ENCODE peak calls at places on chromosomes 1 and 21, in eight cellular contexts. W, E, J, U, T, R, K and Z are unnamed samples.

GRCh38 chr1:203048555-203049051 is 22.3 kb downstream of the PPFIA4 start:
- DNase-seq in W (no peak), E (no peak), J (no peak), U (no peak), T (no peak), R (no peak), K (no peak), Z (no peak)

GRCh38 chr1:14442669-14443068 is 155.8 kb upstream of the KAZN start:
- DNase-seq in W (no peak), E (no peak), J (peak), U (no peak), T (no peak), R (no peak), K (no peak), Z (no peak)

GRCh38 chr1:95033843-95034242 is 38.9 kb downstream of the ALG14 start:
- DNase-seq in W (no peak), E (no peak), J (no peak), U (no peak), T (no peak), R (no peak), K (no peak), Z (no peak)

GRCh38 chr1:119275145-119275929 is 93.2 kb upstream of the HAO2 start:
- DNase-seq in W (no peak), E (peak), J (peak), U (peak), T (no peak), R (no peak), K (peak), Z (peak)

GRCh38 chr1:58346076-58346435 is 200.5 kb downstream of the OMA1 start:
- DNase-seq in W (no peak), E (no peak), J (no peak), U (no peak), T (no peak), R (no peak), K (no peak), Z (no peak)

GRCh38 chr1:31843506-31843905 is 27.7 kb upstream of the SPOCD1 start:
- DNase-seq in W (no peak), E (no peak), J (peak), U (peak), T (no peak), R (peak), K (peak), Z (no peak)

GRCh38 chr1:11507309-11507708 is 28.4 kb downstream of the DISP3 start:
- DNase-seq in W (no peak), E (no peak), J (no peak), U (no peak), T (no peak), R (no peak), K (no peak), Z (no peak)

GRCh38 chr1:40039245-40039756 is 1.2 kb upstream of the CAP1 start:
- DNase-seq in W (no peak), E (no peak), J (peak), U (no peak), T (no peak), R (no peak), K (no peak), Z (peak)

GRCh38 chr21:43721225-43721605 is 2.3 kb downstream of the PDXK start:
- DNase-seq in W (no peak), E (no peak), J (no peak), U (no peak), T (no peak), R (no peak), K (no peak), Z (no peak)

GRCh38 chr1:3356827-3357457 is 97.5 kb upstream of the ARHGEF16 start:
- DNase-seq in W (no peak), E (no peak), J (no peak), U (no peak), T (no peak), R (no peak), K (no peak), Z (no peak)

GRCh38 chr1:202857136-202857610 is 31.8 kb downstream of the RABIF start:
- DNase-seq in W (no peak), E (no peak), J (no peak), U (no peak), T (no peak), R (no peak), K (no peak), Z (no peak)

GRCh38 chr1:42784946-42785693 is at the start of gene TMEM269:
- DNase-seq in W (no peak), E (no peak), J (no peak), U (no peak), T (no peak), R (no peak), K (peak), Z (no peak)

GRCh38 chr1:19799877-19800804 is at the start of gene TMCO4:
- DNase-seq in W (peak), E (peak), J (peak), U (no peak), T (peak), R (peak), K (peak), Z (no peak)

GRCh38 chr1:10774615-10775310 is 21.7 kb downstream of the CASZ1 start:
- DNase-seq in W (no peak), E (no peak), J (no peak), U (no peak), T (no peak), R (no peak), K (no peak), Z (no peak)

GRCh38 chr1:75640137-75640536 is 29.2 kb upstream of the SLC44A5 start:
- DNase-seq in W (no peak), E (no peak), J (no peak), U (no peak), T (no peak), R (no peak), K (no peak), Z (no peak)

GRCh38 chr1:224528900-224529299 is 87.2 kb upstream of the CNIH3 start:
- DNase-seq in W (no peak), E (no peak), J (no peak), U (no peak), T (no peak), R (no peak), K (peak), Z (no peak)

GRCh38 chr21:43188712-43189151 is 19.9 kb downstream of the CRYAA start:
- DNase-seq in W (peak), E (peak), J (peak), U (no peak), T (no peak), R (no peak), K (no peak), Z (no peak)

GRCh38 chr1:160779662-160780397 is 16.1 kb upstream of the LY9 start:
- DNase-seq in W (no peak), E (no peak), J (peak), U (no peak), T (no peak), R (no peak), K (no peak), Z (no peak)

GRCh38 chr1:151806170-151806569 is 951 bp upstream of the LINGO4 start:
- DNase-seq in W (no peak), E (no peak), J (no peak), U (no peak), T (no peak), R (no peak), K (no peak), Z (no peak)

GRCh38 chr1:5481889-5482288 is 510.3 kb downstream of the NPHP4 start:
- DNase-seq in W (no peak), E (no peak), J (peak), U (no peak), T (no peak), R (no peak), K (no peak), Z (no peak)

GRCh38 chr1:225911207-225912130 is 12.6 kb downstream of the PYCR2 start:
- DNase-seq in W (peak), E (peak), J (no peak), U (no peak), T (no peak), R (no peak), K (peak), Z (no peak)

GRCh38 chr1:236064674-236065508 is at the start of gene NID1:
- DNase-seq in W (peak), E (peak), J (no peak), U (no peak), T (no peak), R (no peak), K (peak), Z (no peak)
- TF ChIP-seq CTCF in W (peak), E (peak), J (no peak), U (no peak), T (peak), R (peak), K (peak), Z (peak)

GRCh38 chr1:221778535-221779142 is 36.8 kb upstream of the DUSP10 start:
- DNase-seq in W (no peak), E (no peak), J (no peak), U (peak), T (no peak), R (no peak), K (no peak), Z (peak)

GRCh38 chr1:221777434-221778072 is 35.7 kb upstream of the DUSP10 start:
- DNase-seq in W (no peak), E (no peak), J (no peak), U (no peak), T (no peak), R (no peak), K (no peak), Z (peak)

GRCh38 chr1:221775206-221775605 is 33.3 kb upstream of the DUSP10 start:
- DNase-seq in W (no peak), E (no peak), J (no peak), U (no peak), T (no peak), R (no peak), K (no peak), Z (no peak)

GRCh38 chr1:221778125-221778524 is 36.2 kb upstream of the DUSP10 start:
- DNase-seq in W (no peak), E (no peak), J (no peak), U (no peak), T (no peak), R (no peak), K (no peak), Z (no peak)

DNA sequence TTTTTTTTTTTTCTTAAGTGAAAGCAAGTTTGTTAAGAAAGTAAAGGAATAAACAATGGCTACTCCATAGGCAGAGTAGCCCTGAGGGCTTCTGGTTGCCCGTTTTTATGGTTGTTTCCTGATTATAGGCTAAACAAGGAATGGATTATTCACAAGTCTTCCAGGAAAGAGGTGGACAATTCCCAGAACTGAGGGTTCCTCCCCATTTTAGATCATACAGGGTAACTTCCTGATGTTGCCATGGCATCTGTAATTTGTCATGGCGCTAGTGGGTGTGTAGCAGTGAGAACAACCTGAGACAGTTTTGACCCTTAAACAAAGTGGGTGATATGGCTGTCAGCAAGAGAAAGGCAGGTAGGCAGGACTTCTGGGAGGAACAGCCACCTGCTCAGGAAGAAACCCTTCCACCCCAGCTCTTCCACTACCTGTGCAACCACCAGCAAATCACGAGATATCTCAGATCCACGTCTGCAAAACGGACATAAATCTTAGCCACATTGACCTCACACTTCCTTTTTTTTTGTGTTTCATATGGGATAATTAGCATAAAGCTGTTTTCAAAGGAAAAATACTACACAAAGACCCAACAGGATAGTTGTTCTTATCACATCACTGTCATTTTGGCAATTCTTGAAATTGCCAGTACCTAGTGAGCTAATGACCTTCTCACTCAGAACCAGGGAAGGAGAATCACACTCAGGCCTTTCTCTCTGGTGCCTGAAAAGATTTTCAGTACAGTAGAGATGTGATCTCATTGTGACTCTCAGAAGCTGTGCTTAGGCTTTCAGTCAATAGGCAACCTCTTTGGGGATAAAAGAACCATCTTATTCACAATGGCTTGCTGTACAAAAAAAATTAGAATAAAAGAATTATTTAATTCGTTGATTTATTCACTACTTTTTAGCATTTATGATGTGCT is 34.9 kb upstream of the DUSP10 start:
- DNase-seq in W (no peak), E (no peak), J (no peak), U (no peak), T (no peak), R (no peak), K (no peak), Z (peak)
- H3K4me3 ChIP-seq in W (no peak), E (no peak), J (no peak), U (no peak), T (no peak), R (no peak), K (no peak), Z (peak)

GRCh38 chr1:63921357-63921756 is 147.5 kb downstream of the ROR1 start:
- DNase-seq in W (no peak), E (no peak), J (no peak), U (no peak), T (no peak), R (no peak), K (no peak), Z (no peak)

GRCh38 chr1:63923302-63923701 is 149.5 kb downstream of the ROR1 start:
- DNase-seq in W (no peak), E (no peak), J (no peak), U (no peak), T (no peak), R (no peak), K (no peak), Z (no peak)

GRCh38 chr1:63922848-63923247 is 149.0 kb downstream of the ROR1 start:
- DNase-seq in W (no peak), E (peak), J (no peak), U (no peak), T (no peak), R (no peak), K (no peak), Z (no peak)

GRCh38 chr1:63928197-63929105 is 154.6 kb downstream of the ROR1 start:
- DNase-seq in W (no peak), E (peak), J (no peak), U (no peak), T (no peak), R (no peak), K (no peak), Z (no peak)

DNA sequence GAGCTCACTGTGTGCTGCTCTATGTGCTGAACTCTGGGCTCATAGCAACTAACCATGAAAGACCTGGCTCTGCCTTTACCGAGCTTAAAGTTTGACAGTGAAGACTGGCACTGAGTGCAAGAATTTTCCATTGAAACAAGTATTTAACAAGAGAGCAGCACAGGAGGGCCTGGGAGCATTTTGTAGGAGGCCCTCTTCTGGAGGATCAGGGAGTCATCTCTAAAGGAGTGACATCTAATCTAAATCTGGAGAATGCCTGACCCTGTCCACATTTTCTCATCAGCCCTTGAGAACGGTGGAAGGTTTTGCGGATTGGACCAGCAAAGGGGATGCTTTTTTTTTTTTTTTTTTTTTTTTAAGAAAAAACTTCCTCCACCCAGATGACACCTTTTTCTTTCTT is 150.8 kb downstream of the ROR1 start:
- DNase-seq in W (no peak), E (no peak), J (no peak), U (no peak), T (no peak), R (no peak), K (no peak), Z (no peak)
- TF ChIP-seq CTCF in W (no peak), E (no peak), J (no peak), U (no peak), T (no peak), R (no peak), K (no peak), Z (no peak)

GRCh38 chr21:32521736-32522360 is 63.5 kb downstream of the TCP10L start:
- DNase-seq in W (no peak), E (no peak), J (no peak), U (no peak), T (no peak), R (no peak), K (no peak), Z (no peak)
- H3K4me3 ChIP-seq in W (no peak), E (no peak), J (no peak), U (no peak), T (no peak), R (no peak), K (no peak), Z (no peak)

DNA sequence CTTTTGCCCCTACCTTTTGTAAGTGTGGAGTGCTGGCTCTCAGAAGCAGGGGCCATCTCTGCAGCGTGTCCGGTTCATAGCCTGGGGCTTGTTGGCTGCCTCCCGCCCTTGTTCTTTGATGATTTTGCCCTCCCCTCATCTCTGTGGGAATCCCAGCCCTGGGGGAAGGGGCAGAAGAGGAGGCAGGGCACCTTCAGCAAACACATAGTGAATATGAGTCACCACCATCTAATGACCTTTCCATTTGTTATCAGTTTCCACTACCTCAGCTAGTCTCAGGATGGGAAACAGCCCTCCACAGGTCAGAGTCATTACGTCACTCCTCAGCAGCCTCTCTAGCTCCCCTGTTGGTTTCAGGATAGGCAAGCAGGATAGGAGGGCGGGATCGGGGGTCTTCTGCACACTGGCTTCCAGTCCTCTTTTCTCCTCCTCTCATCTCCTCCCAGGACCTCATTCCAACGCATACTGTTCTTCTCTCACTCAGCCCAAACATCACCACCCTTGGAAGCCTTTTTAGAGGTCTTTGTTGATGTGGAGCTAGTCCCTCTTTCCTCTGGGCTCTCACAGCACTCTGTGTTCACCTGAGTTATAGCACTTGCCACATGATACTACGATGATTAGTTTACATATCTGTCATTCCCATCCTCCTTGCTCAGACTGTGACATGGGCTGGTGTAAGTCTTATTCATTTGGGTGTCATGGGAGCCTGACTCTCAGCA is 15.8 kb downstream of the GADD45A start:
- DNase-seq in W (no peak), E (peak), J (peak), U (no peak), T (no peak), R (no peak), K (peak), Z (no peak)
- TF ChIP-seq CTCF in W (no peak), E (no peak), J (peak), U (no peak), T (no peak), R (no peak), K (peak), Z (peak)

DNA sequence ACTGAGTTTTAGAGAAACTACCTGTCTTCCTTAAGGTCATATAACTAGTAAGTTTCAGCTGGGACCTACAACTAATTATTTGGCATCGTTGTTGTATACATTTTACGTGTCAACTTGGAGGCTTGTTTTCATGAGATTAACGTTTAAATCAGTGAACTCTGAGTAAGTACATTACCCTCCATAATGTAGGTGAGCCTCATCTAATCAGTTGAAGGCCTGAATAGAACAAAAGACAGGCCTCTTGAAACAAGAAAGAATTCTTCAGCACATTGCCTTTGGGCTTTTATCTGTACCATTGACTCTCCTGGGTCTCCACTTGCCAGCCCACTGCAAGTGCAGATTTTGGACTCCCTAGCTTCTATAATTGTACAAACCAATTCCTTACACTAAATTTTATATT is 364.6 kb downstream of the ADGRL2 start:
- DNase-seq in W (no peak), E (no peak), J (no peak), U (no peak), T (no peak), R (no peak), K (no peak), Z (no peak)
- H3K4me3 ChIP-seq in W (no peak), E (no peak), J (no peak), U (no peak), T (no peak), R (no peak), K (no peak), Z (no peak)

GRCh38 chr1:30658014-30658336 is 65.4 kb downstream of the MATN1 start:
- DNase-seq in W (no peak), E (no peak), J (no peak), U (no peak), T (no peak), R (no peak), K (no peak), Z (no peak)
- TF ChIP-seq CTCF in W (no peak), E (no peak), J (no peak), U (no peak), T (no peak), R (no peak), K (no peak), Z (no peak)

GRCh38 chr1:84780000-84780716 is 89.9 kb upstream of the SSX2IP start:
- DNase-seq in W (no peak), E (no peak), J (no peak), U (peak), T (no peak), R (no peak), K (peak), Z (no peak)

GRCh38 chr1:84785231-84785630 is 95.0 kb upstream of the SSX2IP start:
- DNase-seq in W (no peak), E (no peak), J (no peak), U (no peak), T (no peak), R (no peak), K (no peak), Z (no peak)

GRCh38 chr1:84776639-84777038 is 86.4 kb upstream of the SSX2IP start:
- DNase-seq in W (no peak), E (no peak), J (no peak), U (no peak), T (no peak), R (no peak), K (peak), Z (no peak)

GRCh38 chr1:84782881-84783280 is 92.6 kb upstream of the SSX2IP start:
- DNase-seq in W (no peak), E (no peak), J (no peak), U (no peak), T (no peak), R (no peak), K (no peak), Z (no peak)

DNA sequence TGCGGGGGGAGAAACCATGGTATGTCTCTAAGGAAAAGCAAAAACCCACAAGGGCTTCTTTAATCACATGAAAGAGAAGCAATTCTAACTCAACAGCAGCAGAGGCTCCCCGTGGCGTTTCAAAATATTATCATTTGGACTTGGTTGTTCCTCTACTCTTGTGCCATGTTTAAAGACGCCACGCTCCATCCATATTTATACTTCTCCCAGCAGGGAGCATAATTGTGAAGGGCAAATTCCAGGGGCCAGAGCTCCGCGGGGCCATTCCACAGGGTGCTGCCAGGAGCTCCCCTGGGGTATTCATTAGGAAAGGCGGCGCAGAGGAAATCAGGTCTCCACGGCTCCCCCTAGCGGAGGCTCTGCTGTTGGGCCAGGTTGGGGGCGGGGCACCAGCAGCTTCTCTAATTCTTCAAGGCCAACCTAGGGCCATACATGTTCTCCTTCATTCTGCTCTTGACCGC is 92.1 kb upstream of the SSX2IP start:
- DNase-seq in W (peak), E (peak), J (peak), U (peak), T (no peak), R (no peak), K (peak), Z (peak)
- H3K4me3 ChIP-seq in W (no peak), E (no peak), J (peak), U (no peak), T (no peak), R (no peak), K (no peak), Z (no peak)